ENCODE peak calls at places on chromosomes 2 and 18, in six cellular contexts. A, P, D, F, O and I are unnamed samples.

GRCh38 chr2:95115418-95115817 is 6.2 kb downstream of the MRPS5 start:
- DNase-seq in A (peak; percentile 47), D (peak; percentile 62), P (peak; percentile 75), F (peak; percentile 61), O (no peak), I (peak; percentile 80)

GRCh38 chr18:33596178-33596854 is 18.3 kb downstream of the ASXL3 start:
- DNase-seq in P (no peak), O (no peak), A (no peak), F (peak; percentile 68), D (no peak), I (no peak)

GRCh38 chr2:12441750-12442626 is 274.7 kb upstream of the TRIB2 start:
- DNase-seq in D (peak; percentile 69), F (no peak), A (no peak), P (no peak), O (no peak), I (peak; percentile 14)

GRCh38 chr2:239716536-239717318 is 308.4 kb downstream of the NDUFA10 start:
- DNase-seq in F (no peak), D (no peak), P (peak; percentile 18), A (no peak), O (no peak), I (no peak)

GRCh38 chr2:178282075-178282474 is 87.8 kb downstream of the OSBPL6 start:
- DNase-seq in P (peak; percentile 36), F (peak; percentile 84), A (no peak), D (peak; percentile 28), O (peak; percentile 15), I (peak; percentile 54)

GRCh38 chr18:77560334-77560970 is 310.8 kb downstream of the GALR1 start:
- DNase-seq in A (no peak), F (no peak), D (no peak), O (no peak), P (no peak), I (no peak)

GRCh38 chr18:49170925-49171509 is 220.3 kb upstream of the SMAD7 start:
- DNase-seq in P (no peak), A (no peak), F (no peak), O (no peak), D (no peak), I (no peak)

GRCh38 chr18:21912339-21913239 is 172.0 kb downstream of the MIB1 start:
- DNase-seq in A (no peak), P (no peak), F (no peak), O (no peak), D (no peak), I (peak; percentile 75)

GRCh38 chr2:239075918-239076727 is 228.2 kb downstream of the TWIST2 start:
- DNase-seq in A (no peak), F (no peak), D (no peak), O (no peak), P (no peak), I (no peak)

GRCh38 chr2:120269076-120269744 is 16.6 kb downstream of the RALB start:
- DNase-seq in D (no peak), F (no peak), O (no peak), A (no peak), P (no peak), I (no peak)

DNA sequence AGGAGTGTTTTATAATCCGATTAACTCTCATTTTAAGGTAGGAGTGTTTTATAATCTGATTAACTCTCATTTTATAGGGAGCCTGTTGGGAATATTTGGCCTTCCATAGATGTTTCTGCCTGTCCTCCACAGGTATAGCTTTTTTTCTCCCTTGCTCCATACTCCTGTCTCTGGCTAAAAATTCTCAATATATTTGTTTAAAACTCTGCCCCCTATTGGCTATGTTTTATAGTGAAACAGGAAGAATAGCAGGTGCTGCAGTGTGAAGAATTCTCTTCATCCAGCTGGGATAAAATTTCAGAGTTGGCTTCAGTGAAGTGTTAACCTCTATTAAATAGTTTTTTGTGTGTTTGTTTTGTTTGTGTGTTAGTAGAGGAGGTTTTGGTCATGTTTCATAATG is 1046.0 kb upstream of the TMEFF2 start:
- DNase-seq in D (peak; percentile 7), A (peak; percentile 8), F (no peak), O (no peak), P (no peak), I (peak; percentile 44)
- H2BK15ac ChIP-seq in D (no peak overlapping the region), A (no peak overlapping the region), F (no peak overlapping the region), O (no peak overlapping the region), P (no peak overlapping the region), I (no peak overlapping the region)

GRCh38 chr18:24492445-24492844 is 32.0 kb downstream of the HRH4 start:
- DNase-seq in P (no peak), F (no peak), D (no peak), O (no peak), A (no peak), I (no peak)
- H2BK15ac ChIP-seq in P (no peak overlapping the region), F (no peak overlapping the region), D (no peak overlapping the region), O (no peak overlapping the region), A (no peak overlapping the region), I (no peak overlapping the region)

DNA sequence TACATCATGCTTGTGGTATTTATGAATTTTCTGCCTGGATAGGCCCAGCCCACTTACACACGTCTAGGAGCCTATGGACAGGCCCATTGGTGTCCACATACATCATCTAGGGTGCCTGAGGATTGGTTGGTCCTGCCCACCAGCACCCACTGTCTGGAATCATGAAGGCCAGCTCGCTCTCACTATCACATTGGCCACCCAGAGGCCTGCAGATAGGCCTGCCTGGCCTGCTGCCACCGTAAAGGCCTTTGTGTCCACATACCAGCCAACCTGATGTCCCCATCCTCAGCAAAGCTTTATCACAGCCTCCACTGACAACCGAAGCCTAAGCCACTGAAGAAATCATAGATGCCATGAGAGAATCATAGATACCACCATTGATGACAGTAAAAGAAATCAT is 40.2 kb downstream of the METTL21A start:
- DNase-seq in P (no peak), F (no peak), A (no peak), O (no peak), D (no peak), I (no peak)
- H2BK15ac ChIP-seq in P (no peak overlapping the region), F (no peak overlapping the region), A (no peak overlapping the region), O (no peak overlapping the region), D (no peak overlapping the region), I (no peak overlapping the region)

GRCh38 chr2:226474131-226474530 is 325.5 kb downstream of the IRS1 start:
- DNase-seq in P (no peak), D (no peak), A (no peak), O (no peak), F (no peak), I (peak; percentile 37)
- H2BK15ac ChIP-seq in P (no peak overlapping the region), D (no peak overlapping the region), A (no peak overlapping the region), O (no peak overlapping the region), F (peak overlapping the region; percentile 55), I (no peak overlapping the region)

DNA sequence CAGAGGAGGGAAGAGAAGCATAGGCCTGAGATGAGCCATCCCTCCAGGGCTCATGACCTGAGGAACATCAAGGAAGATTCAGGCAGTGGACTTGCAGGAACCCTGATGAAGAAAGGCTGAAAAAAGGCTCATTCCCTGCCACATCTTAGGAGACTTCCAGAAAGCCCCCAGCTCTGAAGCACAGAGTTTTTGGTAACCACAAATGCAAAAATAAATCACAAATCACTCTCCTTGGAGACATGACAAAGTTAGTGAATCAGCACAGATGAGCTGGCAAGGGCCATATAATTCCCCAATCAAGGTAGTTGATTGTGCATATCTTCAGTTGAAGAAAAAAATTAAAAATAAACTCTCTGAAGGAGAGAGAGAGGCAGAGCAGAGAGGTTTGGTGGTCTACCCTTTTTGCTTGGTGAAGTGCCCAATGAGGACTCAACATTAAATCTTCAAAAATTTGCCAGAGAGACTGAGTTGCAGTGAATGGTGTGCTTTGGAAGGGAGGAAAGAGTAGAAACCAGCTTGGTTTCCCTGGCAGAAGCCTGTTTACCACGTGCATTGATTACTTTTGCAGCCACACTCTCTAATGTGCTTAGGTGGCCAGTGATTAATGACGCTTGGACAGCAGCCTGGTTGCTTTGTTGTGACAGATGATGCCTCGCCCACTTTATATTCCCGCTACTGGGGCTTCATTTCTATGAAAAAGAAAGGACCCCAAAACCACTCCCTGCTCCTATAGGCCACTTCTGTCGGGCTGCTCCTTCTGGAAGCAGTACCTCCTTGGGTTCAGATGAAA is 257.4 kb upstream of the SLC14A2 start:
- DNase-seq in P (no peak), F (no peak), D (no peak), A (no peak), O (no peak), I (no peak)
- H2BK15ac ChIP-seq in P (no peak overlapping the region), F (no peak overlapping the region), D (no peak overlapping the region), A (no peak overlapping the region), O (no peak overlapping the region), I (no peak overlapping the region)

GRCh38 chr2:72144412-72144745 is 3.3 kb downstream of the CYP26B1 start:
- DNase-seq in P (peak; percentile 36), A (no peak), F (no peak), D (no peak), O (no peak), I (no peak)

GRCh38 chr2:72144746-72145657 is 2.7 kb downstream of the CYP26B1 start:
- DNase-seq in O (no peak), P (peak; percentile 89), F (no peak), D (peak; percentile 30), A (peak; percentile 44), I (peak; percentile 82)

GRCh38 chr2:72147303-72147970 is at the start of gene CYP26B1:
- DNase-seq in A (peak; percentile 52), F (no peak), O (no peak), D (no peak), P (peak; percentile 60), I (peak; percentile 45)

GRCh38 chr2:72146357-72147302 is 1.0 kb downstream of the CYP26B1 start:
- DNase-seq in F (no peak), A (no peak), D (no peak), P (peak; percentile 53), O (no peak), I (no peak)

GRCh38 chr2:72145658-72146329 is 1.9 kb downstream of the CYP26B1 start:
- DNase-seq in O (no peak), A (no peak), F (no peak), P (no peak), D (no peak), I (no peak)
- H2BK15ac ChIP-seq in O (no peak overlapping the region), A (peak overlapping the region; percentile 64), F (no peak overlapping the region), P (no peak overlapping the region), D (peak overlapping the region; percentile 16), I (no peak overlapping the region)

DNA sequence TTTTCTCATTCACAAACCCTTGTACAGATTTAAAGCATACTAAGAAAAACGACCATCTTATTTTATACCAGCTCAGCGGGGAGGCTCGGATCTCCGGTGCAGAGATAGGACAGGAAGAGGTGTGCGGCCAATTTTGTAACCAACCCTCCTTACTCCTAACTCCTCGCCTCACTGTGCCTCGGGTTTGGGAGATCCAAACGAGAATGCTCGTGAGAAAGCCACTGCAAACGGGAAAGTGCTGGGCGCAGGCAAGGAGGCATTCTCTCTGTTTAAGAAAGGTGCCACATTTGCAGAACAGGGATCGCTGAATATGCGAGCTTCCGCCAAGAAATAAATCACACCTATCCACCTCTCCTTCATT is 1.1 kb downstream of the KDSR start:
- DNase-seq in P (no peak), F (peak; percentile 6), D (no peak), A (peak; percentile 1), O (no peak), I (no peak)
- H2BK15ac ChIP-seq in P (no peak overlapping the region), F (no peak overlapping the region), D (no peak overlapping the region), A (no peak overlapping the region), O (no peak overlapping the region), I (no peak overlapping the region)